ENCODE peak calls at places on chromosome 7, in four cellular contexts. I is H1, Y is mesendoderm, D is H9. A is an unnamed sample. For H3K4me1, the result is how much of the 10 kb centered on the place peaks cover.

GRCh38 chr7:156022483-156023459 is 210.5 kb upstream of the SHH start:
- DNase-seq in Y (no peak), I (peak), D (no peak), A (no peak)

GRCh38 chr7:131370523-131370968 is 42.9 kb downstream of the MKLN1 start:
- DNase-seq in I (no peak), D (peak), Y (peak), A (peak)

GRCh38 chr7:127776776-127777390 is 124.9 kb downstream of the SND1 start:
- DNase-seq in Y (no peak), I (no peak), D (no peak), A (peak)

GRCh38 chr7:51213618-51214017 is 103.0 kb downstream of the COBL start:
- DNase-seq in Y (no peak), I (no peak), D (peak), A (no peak)

GRCh38 chr7:141562543-141562942 is 11.3 kb downstream of the AGK start:
- DNase-seq in D (no peak), Y (no peak), I (no peak), A (no peak)

GRCh38 chr7:121810831-121811494 is 62.0 kb upstream of the PTPRZ1 start:
- DNase-seq in D (no peak), I (no peak), Y (peak), A (no peak)

GRCh38 chr7:116698930-116699722 is 27.1 kb downstream of the MET start:
- DNase-seq in D (no peak), I (no peak), Y (no peak), A (no peak)

GRCh38 chr7:15845868-15846267 is 159.4 kb upstream of the MEOX2 start:
- DNase-seq in Y (peak), I (no peak), D (no peak), A (no peak)

GRCh38 chr7:27921081-27921836 is 181.3 kb downstream of the TAX1BP1 start:
- DNase-seq in I (no peak), D (no peak), Y (peak), A (peak)

GRCh38 chr7:1288390-1288995 is 55.8 kb downstream of the UNCX start:
- DNase-seq in Y (no peak), I (no peak), D (no peak), A (no peak)

GRCh38 chr7:22435105-22435504 is 64.9 kb downstream of the STEAP1B start:
- DNase-seq in Y (no peak), I (no peak), D (no peak), A (no peak)

GRCh38 chr7:22442187-22442886 is 57.7 kb downstream of the STEAP1B start:
- DNase-seq in Y (peak), D (no peak), I (no peak), A (no peak)

GRCh38 chr7:22441157-22441556 is 58.8 kb downstream of the STEAP1B start:
- DNase-seq in Y (no peak), D (no peak), I (no peak), A (no peak)

GRCh38 chr7:22435720-22436119 is 64.3 kb downstream of the STEAP1B start:
- DNase-seq in I (no peak), D (no peak), Y (no peak), A (no peak)

DNA sequence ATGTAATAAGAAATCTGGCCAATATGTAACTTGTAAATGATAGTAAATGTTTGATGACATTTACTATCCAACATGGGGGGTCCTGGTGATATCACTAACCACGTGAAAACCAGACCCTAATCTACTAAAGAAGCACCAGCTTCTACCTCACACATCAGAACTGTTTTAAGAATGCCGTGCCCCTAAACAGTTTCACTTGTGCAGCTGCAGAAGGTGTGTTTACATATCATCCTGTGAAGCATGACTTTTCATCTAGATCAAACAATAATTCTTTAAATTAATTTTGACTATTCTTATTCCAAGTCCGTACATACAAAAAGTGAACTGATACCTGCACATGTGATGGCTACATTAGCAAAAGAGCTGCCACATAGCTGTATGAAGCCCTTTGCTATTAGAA is 61.0 kb downstream of the STEAP1B start:
- DNase-seq in Y (no peak), I (no peak), D (no peak), A (no peak)
- H3K4me1 ChIP-seq in Y (under half), I (under half), D (under half), A (under half)

DNA sequence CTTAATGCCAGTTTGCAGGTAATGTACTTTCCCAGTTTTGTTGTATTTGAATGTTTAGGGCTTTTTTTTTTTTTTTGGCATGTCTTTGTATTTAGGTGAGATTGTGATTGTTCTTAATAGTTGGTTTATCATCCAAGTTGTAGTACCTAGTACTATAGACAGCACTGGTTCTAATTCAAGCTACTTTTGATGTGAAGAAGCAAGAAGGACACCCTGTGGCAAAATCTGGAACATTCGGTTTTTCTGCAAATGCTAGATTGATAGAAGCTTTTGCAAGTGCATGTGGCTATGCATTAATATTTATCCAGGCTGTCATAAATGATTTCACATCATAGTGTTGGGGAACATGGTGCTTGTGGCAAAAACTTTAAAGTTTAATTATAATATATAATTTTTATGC is 248.9 kb downstream of the FOXP2 start:
- DNase-seq in I (no peak), Y (peak), D (no peak), A (peak)
- H4K5ac ChIP-seq in I (no peak), Y (no peak), D (no peak), A (no peak)

DNA sequence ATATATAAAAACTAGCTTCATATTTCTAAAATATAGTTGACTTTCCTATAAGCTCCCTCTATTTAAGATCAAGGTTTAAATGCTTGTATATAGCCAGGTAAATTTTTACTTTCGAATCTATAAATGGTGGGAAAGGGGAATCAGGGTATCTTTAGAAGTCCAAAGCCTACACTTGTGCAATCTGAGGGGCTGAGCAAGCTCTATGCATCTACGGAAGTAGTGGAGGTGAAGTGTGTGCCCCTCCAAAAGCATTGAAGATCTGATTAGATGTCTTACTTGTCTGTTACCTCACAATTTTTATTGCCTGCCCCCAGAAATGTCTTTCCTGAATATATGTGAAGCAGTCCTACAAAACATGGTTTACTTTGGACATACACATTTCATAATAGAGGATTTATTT is 1.6 kb downstream of the AKAP9 start:
- DNase-seq in D (no peak), Y (no peak), I (no peak), A (no peak)
- H3K4me1 ChIP-seq in D (under half), Y (under half), I (under half), A (under half)

GRCh38 chr7:105875505-105875904 is 894 bp downstream of the ATXN7L1 start:
- DNase-seq in Y (no peak), D (no peak), I (no peak), A (no peak)

GRCh38 chr7:105876091-105876963 is at the start of gene ATXN7L1:
- DNase-seq in Y (peak), D (peak), I (peak), A (peak)

GRCh38 chr7:105874055-105874454 is 2.3 kb downstream of the ATXN7L1 start:
- DNase-seq in Y (no peak), D (no peak), I (no peak), A (no peak)

GRCh38 chr7:105866124-105866801 is 10.1 kb downstream of the ATXN7L1 start:
- DNase-seq in Y (no peak), I (no peak), D (no peak), A (no peak)

GRCh38 chr7:105871142-105871541 is 5.3 kb downstream of the ATXN7L1 start:
- DNase-seq in Y (no peak), D (no peak), I (no peak), A (no peak)
- H4K5ac ChIP-seq in Y (no peak), D (no peak), I (no peak), A (no peak)

A was measured in IMR-90.